ENCODE peak calls at places on chromosomes 12 and 14, in four cellular contexts. E, G, Q and W are unnamed samples.

GRCh38 chr12:132189378-132190011 is 45.2 kb downstream of the NOC4L start:
- DNase-seq in E (peak; percentile 73), G (peak; percentile 75), Q (peak; percentile 93), W (peak; percentile 85)

GRCh38 chr12:124660846-124661245 is 93.4 kb upstream of the NCOR2 start:
- DNase-seq in E (no peak), G (no peak), Q (no peak), W (no peak)

GRCh38 chr12:60335765-60336164 is 739.9 kb downstream of the SLC16A7 start:
- DNase-seq in E (peak; percentile 6), G (no peak), Q (no peak), W (no peak)

GRCh38 chr14:31336646-31337045 is 83.7 kb downstream of the HEATR5A start:
- DNase-seq in E (no peak), G (no peak), Q (no peak), W (peak; percentile 61)

GRCh38 chr12:51687142-51687935 is 96.3 kb downstream of the SCN8A start:
- DNase-seq in E (no peak), G (no peak), Q (no peak), W (no peak)

GRCh38 chr14:50845166-50845565 is 14.2 kb upstream of the NIN start:
- DNase-seq in E (no peak), G (no peak), Q (no peak), W (no peak)

GRCh38 chr14:20409226-20409625 is 4.1 kb downstream of the TEP1 start:
- DNase-seq in E (no peak), G (no peak), Q (no peak), W (no peak)

GRCh38 chr14:68657300-68658028 is 135.4 kb downstream of the ZFP36L1 start:
- DNase-seq in E (no peak), G (no peak), Q (no peak), W (no peak)

GRCh38 chr12:2172040-2172439 is 119.3 kb downstream of the CACNA1C start:
- DNase-seq in E (no peak), G (no peak), Q (no peak), W (no peak)

DNA sequence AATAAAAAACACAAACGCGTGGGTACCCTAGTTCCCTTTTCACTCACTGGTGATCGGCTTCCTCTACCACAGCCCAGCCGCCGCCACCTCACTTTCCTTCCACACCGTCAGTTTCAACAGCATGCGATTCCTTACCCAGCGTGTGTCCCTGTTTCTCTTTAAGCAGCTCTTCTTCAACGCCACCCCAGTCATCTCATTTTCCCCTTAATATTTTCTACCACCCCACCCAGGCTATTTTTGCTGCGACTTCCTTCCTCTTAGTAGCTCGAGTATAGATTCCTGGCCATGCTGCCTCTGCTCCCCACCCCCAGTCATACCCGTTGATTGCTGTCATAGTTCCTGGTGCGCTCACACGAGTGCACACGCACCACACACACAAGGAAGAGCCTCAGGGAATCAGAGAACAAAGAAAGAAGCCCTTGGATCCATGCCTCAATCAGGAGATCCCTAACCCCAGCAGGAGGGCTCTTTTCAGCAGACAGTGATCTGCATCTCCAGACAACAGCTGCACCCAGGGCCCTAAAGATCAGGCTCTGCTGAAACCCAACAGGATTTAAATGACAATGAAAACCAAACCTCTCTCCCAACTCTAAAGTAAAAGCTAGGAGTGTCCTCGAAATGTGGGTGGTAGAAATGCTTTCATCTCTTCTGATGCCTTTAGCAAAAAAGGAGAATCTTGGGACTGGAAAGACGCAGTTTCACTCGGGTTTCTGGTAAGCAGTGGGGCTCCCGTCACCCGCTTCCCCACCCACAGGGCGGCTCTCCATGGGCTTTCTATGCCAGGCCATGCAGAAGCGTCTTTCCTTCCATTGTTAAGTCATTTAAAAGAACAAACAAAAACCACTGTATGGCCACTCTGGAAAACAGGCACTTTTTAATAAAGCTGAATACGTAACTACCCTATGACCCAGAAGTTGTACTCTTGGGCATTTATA is 23.8 kb downstream of the VPS37B start:
- DNase-seq in E (peak; percentile 100), G (no peak), Q (peak; percentile 70), W (peak; percentile 86)
- H3K4me3 ChIP-seq in E (peak overlapping the region; percentile 2), G (peak overlapping the region; percentile 33), Q (peak overlapping the region; percentile 18), W (peak overlapping the region; percentile 34)

GRCh38 chr12:1130571-1130970 is 139.5 kb downstream of the ERC1 start:
- DNase-seq in E (no peak), G (no peak), Q (no peak), W (no peak)

GRCh38 chr12:1127021-1127420 is 136.0 kb downstream of the ERC1 start:
- DNase-seq in E (no peak), G (no peak), Q (no peak), W (no peak)

GRCh38 chr12:1131811-1132224 is 140.8 kb downstream of the ERC1 start:
- DNase-seq in E (no peak), G (peak; percentile 56), Q (peak; percentile 40), W (no peak)

GRCh38 chr12:1132309-1132708 is 141.3 kb downstream of the ERC1 start:
- DNase-seq in E (no peak), G (no peak), Q (no peak), W (no peak)

DNA sequence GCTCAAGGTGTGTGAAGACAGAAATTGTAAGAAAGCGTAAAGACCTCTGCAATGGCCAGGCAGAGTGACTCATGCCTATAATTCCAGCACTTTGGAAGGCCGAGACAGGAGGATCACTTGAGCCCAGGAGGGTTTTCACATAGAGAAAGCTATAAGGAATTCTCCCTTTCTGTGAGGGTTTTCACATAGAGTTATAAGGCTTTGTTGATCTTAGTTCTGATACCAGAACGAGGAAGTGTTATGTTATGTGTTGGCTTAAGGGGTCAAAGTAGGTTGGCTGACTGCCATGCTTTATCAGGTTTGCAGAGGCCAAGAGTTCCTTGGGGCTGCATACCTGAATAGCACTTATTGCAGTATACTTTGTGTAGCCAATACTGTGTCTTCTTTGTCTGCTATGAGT is 139.1 kb downstream of the ERC1 start:
- DNase-seq in E (no peak), G (no peak), Q (peak; percentile 81), W (no peak)
- TF ChIP-seq POLR2AphosphoS5 in E (no peak), G (no peak), Q (peak; percentile 61), W (no peak)

GRCh38 chr14:104792101-104792884 is 3.3 kb downstream of the AKT1 start:
- DNase-seq in E (no peak), G (no peak), Q (peak; percentile 90), W (no peak)
- H3K27ac ChIP-seq in E (no peak overlapping the region), G (peak overlapping the region; percentile 54), Q (peak overlapping the region; percentile 62), W (no peak overlapping the region)

GRCh38 chr14:61893371-61893940 is 131.2 kb downstream of the SNAPC1 start:
- DNase-seq in E (no peak), G (no peak), Q (no peak), W (no peak)

GRCh38 chr14:61898568-61898967 is 136.3 kb downstream of the SNAPC1 start:
- DNase-seq in E (no peak), G (no peak), Q (no peak), W (no peak)

GRCh38 chr14:61891810-61892209 is 129.6 kb downstream of the SNAPC1 start:
- DNase-seq in E (no peak), G (no peak), Q (no peak), W (no peak)

GRCh38 chr14:61891251-61891650 is 129.0 kb downstream of the SNAPC1 start:
- DNase-seq in E (peak; percentile 15), G (no peak), Q (no peak), W (no peak)

GRCh38 chr14:61894452-61895077 is 132.3 kb downstream of the SNAPC1 start:
- DNase-seq in E (peak; percentile 84), G (no peak), Q (peak; percentile 65), W (no peak)
- H3K4me3 ChIP-seq in E (no peak overlapping the region), G (no peak overlapping the region), Q (no peak overlapping the region), W (no peak overlapping the region)

DNA sequence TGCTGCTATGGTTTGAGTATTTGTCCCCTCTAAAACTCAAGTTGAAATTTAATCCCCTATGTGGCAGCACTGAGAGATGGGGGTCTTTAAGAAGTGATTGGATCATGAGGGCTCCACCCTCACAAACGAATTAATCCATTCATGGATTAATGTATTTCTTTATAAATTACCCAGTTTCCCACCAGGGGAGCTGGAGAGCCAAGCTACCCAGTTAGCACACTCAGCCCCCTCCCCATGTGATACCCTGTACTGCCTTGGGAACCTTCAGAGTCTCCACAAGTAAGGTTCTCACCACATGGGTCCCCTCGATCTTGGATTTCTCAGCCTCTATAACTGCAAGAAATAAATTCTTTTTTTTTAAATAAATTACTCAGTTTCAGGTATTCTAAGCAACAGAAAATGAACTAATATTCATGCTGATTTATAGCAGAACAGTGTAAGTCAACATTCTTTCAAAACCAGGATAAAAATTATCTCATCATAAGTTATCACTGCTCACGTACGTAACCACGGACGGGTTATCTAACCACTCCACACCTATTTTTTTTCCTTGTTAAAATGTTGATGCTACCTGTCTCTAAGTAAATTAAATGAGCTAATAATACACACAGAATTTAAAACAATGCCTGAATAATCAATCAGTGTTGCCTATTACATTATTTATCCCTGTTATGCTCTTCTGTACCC is 3.6 kb downstream of the NAP1L1 start:
- DNase-seq in E (peak; percentile 79), G (no peak), Q (no peak), W (no peak)
- TF ChIP-seq POLR2AphosphoS5 in E (no peak), G (no peak), Q (no peak), W (no peak)

GRCh38 chr14:90658541-90658967 is 157.7 kb downstream of the TTC7B start:
- DNase-seq in E (no peak), G (no peak), Q (no peak), W (peak; percentile 74)
- H3K27ac ChIP-seq in E (no peak overlapping the region), G (no peak overlapping the region), Q (no peak overlapping the region), W (no peak overlapping the region)

DNA sequence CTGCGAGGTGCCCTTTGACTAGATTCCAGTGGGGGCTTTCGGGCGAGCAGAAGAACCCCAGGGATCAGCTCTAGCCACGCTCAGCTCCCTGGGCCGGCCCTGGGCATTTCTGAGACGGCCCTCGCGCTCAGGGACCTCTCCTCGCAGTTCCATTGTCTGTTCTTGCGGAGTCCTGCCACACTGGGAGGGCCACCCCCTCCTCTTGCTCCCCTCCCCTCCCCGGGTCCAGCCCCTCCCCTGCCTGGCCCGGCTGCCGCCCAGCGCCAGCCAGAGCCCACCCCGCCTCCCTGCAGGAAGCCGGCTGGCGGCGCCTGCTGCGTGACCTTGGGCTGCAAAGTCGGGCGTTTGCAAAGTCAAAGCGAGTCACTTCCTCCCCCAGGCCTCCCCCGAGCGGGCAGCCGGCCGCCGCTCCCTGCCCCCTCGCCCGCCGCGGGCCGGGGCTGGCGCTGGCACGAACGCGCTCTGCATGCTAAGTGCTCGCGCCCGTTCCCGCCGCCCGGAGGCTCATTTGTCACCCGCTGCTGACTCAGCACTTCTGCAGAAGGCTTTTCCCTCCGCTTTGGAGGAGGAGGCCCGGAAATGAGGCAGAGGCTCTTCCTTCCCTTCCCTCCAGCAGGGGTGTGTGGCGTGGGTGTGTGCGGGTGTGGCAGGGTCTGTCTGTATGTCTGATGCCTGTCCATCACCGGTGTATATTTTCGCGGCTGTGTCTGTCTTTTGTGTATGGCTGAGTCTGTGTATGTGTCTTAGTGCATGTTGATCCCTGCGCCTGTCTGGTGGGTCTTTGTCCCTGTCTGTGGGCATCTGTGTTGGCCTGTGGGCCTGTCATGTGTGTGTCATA is 72.0 kb downstream of the IRF2BPL start:
- DNase-seq in E (peak; percentile 98), G (peak; percentile 90), Q (peak; percentile 93), W (peak; percentile 87)
- H3K4me3 ChIP-seq in E (peak overlapping the region; percentile 42), G (peak overlapping the region; percentile 51), Q (peak overlapping the region; percentile 38), W (peak overlapping the region; percentile 29)